ENCODE peak calls at places on chromosomes 11 and 22, in seven cellular contexts. D, V, G, P, X, B and L are unnamed samples.

GRCh38 chr11:7540830-7541555 is 27.2 kb downstream of the PPFIBP2 start:
- DNase-seq in D (no peak), V (no peak), G (no peak), P (no peak), X (peak), B (no peak), L (no peak)

GRCh38 chr11:3058753-3059664 is 1.8 kb upstream of the CARS1 start:
- DNase-seq in D (no peak), V (no peak), G (no peak), P (no peak), X (peak), B (no peak), L (peak)

GRCh38 chr11:101133190-101133589 is 3.6 kb upstream of the PGR start:
- DNase-seq in D (no peak), V (no peak), G (no peak), P (no peak), X (peak), B (no peak), L (peak)

GRCh38 chr22:48837341-48837935 is 990.2 kb downstream of the BRD1 start:
- DNase-seq in D (peak), V (no peak), G (no peak), P (no peak), X (peak), B (no peak), L (no peak)

GRCh38 chr11:105862736-105863367 is 159.2 kb downstream of the MSANTD4 start:
- DNase-seq in D (no peak), V (no peak), G (no peak), P (no peak), X (peak), B (no peak), L (peak)

GRCh38 chr22:29907753-29908515 is 25.0 kb downstream of the MTMR3 start:
- DNase-seq in D (peak), V (no peak), G (peak), P (no peak), X (peak), B (no peak), L (peak)

GRCh38 chr22:49197500-49197899 is 630.2 kb downstream of the BRD1 start:
- DNase-seq in D (peak), V (no peak), G (no peak), P (no peak), X (no peak), B (no peak), L (no peak)

GRCh38 chr11:20873054-20873453 is 203.7 kb downstream of the NELL1 start:
- DNase-seq in D (no peak), V (no peak), G (no peak), P (no peak), X (peak), B (no peak), L (peak)

GRCh38 chr11:107857550-107858216 is 904 bp downstream of the SLC35F2 start:
- DNase-seq in D (no peak), V (no peak), G (no peak), P (no peak), X (no peak), B (no peak), L (peak)

GRCh38 chr11:120054753-120055045 is 83.2 kb downstream of the TRIM29 start:
- DNase-seq in D (no peak), V (no peak), G (no peak), P (no peak), X (no peak), B (no peak), L (no peak)

GRCh38 chr11:6219359-6219758 is 14.0 kb downstream of the C11orf42 start:
- DNase-seq in D (no peak), V (no peak), G (no peak), P (no peak), X (peak), B (no peak), L (peak)